ENCODE peak calls at places on chromosomes 11 and 22, in seven cellular contexts. X is activated CD4-positive, alpha-beta T cell treated with anti-CD3 and anti-CD28 coated beads, Interleukin-2, amount 10 ng/mL, durations not matched to agents 7 days and 5 days; M is A549; L is LHCN-M2; S is GM23248; T is stimulated activated CD4-positive, alpha-beta T cell treated with anti-CD3 and anti-CD28 coated beads, Interleukin-15, amount 100 ng/mL, for 48 hours; N is brain microvascular endothelial cell. G is an unnamed sample.

GRCh38 chr11:16394947-16395346 is 38.6 kb upstream of the SOX6 start:
- DNase-seq in X (no peak), M (no peak), L (no peak), S (no peak), T (no peak), N (no peak), G (no peak)

GRCh38 chr22:45925811-45926351 is 51.1 kb downstream of the WNT7B start:
- DNase-seq in X (no peak), M (peak; percentile 70), L (no peak), S (no peak), T (no peak), N (no peak), G (no peak)

GRCh38 chr22:38273135-38273761 is 438 bp upstream of the TMEM184B start:
- DNase-seq in X (no peak), M (no peak), L (no peak), S (peak; percentile 57), T (no peak), N (no peak), G (no peak)

GRCh38 chr11:106031936-106032335 is 9.9 kb upstream of the MSANTD4 start:
- DNase-seq in X (no peak), M (no peak), L (no peak), S (no peak), T (no peak), N (no peak), G (no peak)

GRCh38 chr11:47916361-47916841 is 64.0 kb upstream of the PTPRJ start:
- DNase-seq in X (no peak), M (no peak), L (no peak), S (no peak), T (no peak), N (no peak), G (no peak)

GRCh38 chr11:75339685-75340409 is 11.6 kb downstream of the ARRB1 start:
- DNase-seq in X (no peak), M (peak; percentile 58), L (no peak), S (no peak), T (no peak), N (no peak), G (peak; percentile 46)

GRCh38 chr11:71370895-71371673 is 77.1 kb downstream of the DHCR7 start:
- DNase-seq in X (no peak), M (no peak), L (no peak), S (no peak), T (no peak), N (no peak), G (no peak)

GRCh38 chr11:134252539-134253188 is 488 bp downstream of the THYN1 start:
- DNase-seq in X (peak; percentile 41), M (no peak), L (no peak), S (peak; percentile 84), T (no peak), N (peak; percentile 44), G (peak; percentile 18)

GRCh38 chr11:1744137-1744878 is 6.1 kb downstream of the IFITM10 start:
- DNase-seq in X (no peak), M (no peak), L (no peak), S (peak; percentile 19), T (no peak), N (no peak), G (no peak)

GRCh38 chr22:37189011-37189466 is 992 bp upstream of the C1QTNF6 start:
- DNase-seq in X (no peak), M (no peak), L (no peak), S (peak; percentile 39), T (no peak), N (no peak), G (no peak)

GRCh38 chr11:10709299-10710086 is 15.9 kb upstream of the IRAG1 start:
- DNase-seq in X (no peak), M (no peak), L (no peak), S (no peak), T (no peak), N (no peak), G (no peak)